ENCODE peak calls at places on chromosomes 2 and 18, in seven cellular contexts. M is heart right ventricle, J is PC-9, V is gastrocnemius medialis, K is bronchial epithelial cell, G is WERI-Rb-1, H is body of pancreas. R is an unnamed sample.

GRCh38 chr2:223692227-223692947 is 90.2 kb upstream of the SCG2 start:
- DNase-seq in M (peak; percentile 10), J (no peak), V (no peak), K (peak; percentile 51), G (peak; percentile 67), H (peak; percentile 41), R (no peak)

GRCh38 chr2:100857915-100858314 is 38.0 kb downstream of the NPAS2 start:
- DNase-seq in M (no peak), J (peak; percentile 76), V (no peak), K (peak; percentile 62), G (no peak), H (no peak), R (no peak)

GRCh38 chr2:39913648-39914456 is 134.8 kb upstream of the THUMPD2 start:
- DNase-seq in M (peak; percentile 26), J (peak; percentile 68), V (no peak), K (peak; percentile 73), G (peak; percentile 17), H (no peak), R (no peak)

GRCh38 chr2:64354857-64355680 is 98.9 kb upstream of the LGALSL start:
- DNase-seq in M (no peak), J (peak; percentile 93), V (no peak), K (peak; percentile 93), G (no peak), H (no peak), R (no peak)

GRCh38 chr2:124776332-124776731 is 751.2 kb downstream of the CNTNAP5 start:
- DNase-seq in M (no peak), J (no peak), V (no peak), K (no peak), G (no peak), H (no peak), R (no peak)

GRCh38 chr2:196987298-196987653 is 60.8 kb upstream of the PGAP1 start:
- DNase-seq in M (no peak), J (no peak), V (no peak), K (no peak), G (no peak), H (no peak), R (no peak)

GRCh38 chr18:26702023-26702422 is 153.7 kb upstream of the KCTD1 start:
- DNase-seq in M (no peak), J (no peak), V (no peak), K (no peak), G (no peak), H (no peak), R (no peak)

GRCh38 chr2:230472619-230473018 is 56.6 kb downstream of the SP100 start:
- DNase-seq in M (no peak), J (peak; percentile 39), V (no peak), K (peak; percentile 87), G (no peak), H (no peak), R (no peak)

GRCh38 chr18:43876286-43877082 is 599.2 kb upstream of the SYT4 start:
- DNase-seq in M (no peak), J (no peak), V (no peak), K (no peak), G (no peak), H (no peak), R (no peak)

GRCh38 chr18:77067315-77068061 is 65.1 kb downstream of the MBP start:
- DNase-seq in M (peak; percentile 45), J (peak; percentile 88), V (peak; percentile 74), K (peak; percentile 86), G (no peak), H (peak; percentile 35), R (peak; percentile 62)

GRCh38 chr2:207275779-207276178 is 110.0 kb upstream of the KLF7 start:
- DNase-seq in M (no peak), J (no peak), V (no peak), K (no peak), G (no peak), H (no peak), R (no peak)

GRCh38 chr2:109128048-109128465 is 948 bp upstream of the SH3RF3 start:
- DNase-seq in M (peak; percentile 84), J (peak; percentile 49), V (peak; percentile 71), K (peak; percentile 46), G (peak; percentile 84), H (peak; percentile 67), R (peak; percentile 61)

GRCh38 chr2:109125595-109126500 is 3.2 kb upstream of the SH3RF3 start:
- DNase-seq in M (no peak), J (peak; percentile 95), V (no peak), K (peak; percentile 92), G (no peak), H (no peak), R (no peak)

GRCh38 chr2:109126501-109126860 is 2.5 kb upstream of the SH3RF3 start:
- DNase-seq in M (no peak), J (no peak), V (no peak), K (peak; percentile 61), G (peak; percentile 16), H (no peak), R (no peak)

GRCh38 chr2:109128466-109129355 is at the start of gene SH3RF3:
- DNase-seq in M (peak; percentile 46), J (no peak), V (peak; percentile 23), K (peak; percentile 13), G (peak; percentile 50), H (peak; percentile 34), R (peak; percentile 66)

DNA sequence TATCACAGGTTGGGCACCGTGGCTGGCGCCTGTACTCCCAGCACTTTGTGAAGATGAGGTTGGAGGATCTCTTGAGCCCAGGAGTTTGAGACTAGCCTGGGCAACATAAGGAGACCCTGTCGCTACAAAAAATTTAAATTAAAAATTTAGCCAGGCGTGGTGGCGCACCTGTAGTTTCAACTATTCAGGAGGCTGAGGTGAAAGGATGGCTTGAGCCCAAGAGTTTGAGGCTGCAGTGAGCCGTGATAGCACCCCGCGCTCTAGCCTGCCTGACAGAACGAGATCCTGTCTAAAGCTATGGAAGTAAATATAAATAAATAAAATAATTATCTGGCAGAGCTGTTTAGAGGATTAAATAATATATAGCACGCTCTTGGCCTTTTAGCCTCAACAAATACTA is 1.4 kb upstream of the SH3RF3 start:
- DNase-seq in M (no peak), J (no peak), V (no peak), K (no peak), G (no peak), H (no peak), R (no peak)
- H3K4me3 ChIP-seq in M (no peak overlapping the region), J (peak overlapping the region; percentile 70), V (no peak overlapping the region), K (no peak overlapping the region), G (no peak overlapping the region), H (no peak overlapping the region), R (no peak overlapping the region)

GRCh38 chr2:59080465-59081181 is 839.5 kb upstream of the FANCL start:
- DNase-seq in M (no peak), J (no peak), V (no peak), K (no peak), G (no peak), H (no peak), R (no peak)

DNA sequence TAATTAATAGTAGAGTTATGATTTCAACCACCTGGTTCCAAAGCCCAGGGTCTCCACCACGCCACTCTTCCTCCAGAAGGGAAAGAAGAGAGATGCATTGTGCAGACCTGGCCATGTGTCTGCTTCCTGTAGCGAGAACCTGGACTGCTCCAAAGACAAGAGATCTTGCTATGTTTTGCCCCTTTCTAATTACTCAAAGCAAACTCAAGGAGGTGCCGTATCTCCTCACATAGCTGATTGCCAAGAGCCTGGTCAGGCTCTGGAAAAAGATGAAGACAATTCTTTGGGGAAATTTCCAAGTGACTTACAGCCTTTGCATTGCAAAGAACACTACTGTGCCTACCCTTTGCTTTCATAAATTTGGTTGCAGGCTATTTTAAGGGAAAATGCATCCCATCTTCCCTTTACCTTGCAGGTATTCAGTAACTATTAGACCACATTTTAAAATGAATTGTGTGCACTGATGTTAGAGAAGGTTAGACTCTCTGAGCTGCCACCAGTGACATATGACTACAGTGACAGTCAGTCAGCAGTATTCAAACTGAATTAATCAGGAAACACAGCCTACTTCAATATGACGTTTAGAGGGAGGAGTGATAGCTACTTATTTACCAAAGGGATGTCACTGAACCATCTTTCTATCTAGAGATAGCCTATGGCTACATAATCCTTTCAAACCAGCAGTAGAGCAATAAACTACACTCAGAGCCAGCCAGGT is 842.1 kb upstream of the FANCL start:
- DNase-seq in M (no peak), J (no peak), V (no peak), K (no peak), G (no peak), H (no peak), R (no peak)
- TF ChIP-seq CTCF in M (no peak), J (no peak), V (no peak), K (no peak), G (no peak), H (no peak), R (no peak)

DNA sequence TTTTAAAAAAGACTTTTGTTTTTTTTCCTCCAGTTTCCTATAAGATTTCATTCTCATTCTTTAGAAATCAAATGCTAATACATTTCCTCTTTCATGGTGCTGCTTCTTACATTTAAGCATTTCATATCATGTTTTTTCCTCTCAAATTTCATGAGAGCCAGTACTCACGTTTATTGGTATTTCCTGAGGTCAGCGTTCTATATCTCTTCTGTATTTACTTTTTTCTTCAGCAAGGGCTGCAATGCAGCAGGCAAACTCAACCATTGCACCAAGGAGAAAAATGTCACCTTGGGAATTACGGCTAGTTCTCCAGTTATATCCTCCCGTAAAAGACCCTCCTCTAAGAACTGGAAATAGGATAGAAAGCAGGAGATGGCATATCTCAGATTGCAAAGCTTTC is 32.4 kb downstream of the UPP2 start:
- DNase-seq in M (no peak), J (no peak), V (no peak), K (no peak), G (no peak), H (no peak), R (no peak)
- H3K36me3 ChIP-seq in M (no peaks in the 10 kb centered on the region), J (no peaks in the 10 kb centered on the region), V (no peaks in the 10 kb centered on the region), K (no peaks in the 10 kb centered on the region), G (no peaks in the 10 kb centered on the region), H (no peaks in the 10 kb centered on the region), R (no peaks in the 10 kb centered on the region)

GRCh38 chr2:47771211-47771610 is 11.7 kb upstream of the MSH6 start:
- DNase-seq in M (no peak), J (peak; percentile 96), V (no peak), K (peak; percentile 98), G (no peak), H (no peak), R (no peak)

GRCh38 chr2:47772343-47772742 is 10.6 kb upstream of the MSH6 start:
- DNase-seq in M (no peak), J (no peak), V (no peak), K (no peak), G (no peak), H (no peak), R (no peak)

GRCh38 chr2:47767880-47768609 is 14.9 kb upstream of the MSH6 start:
- DNase-seq in M (peak; percentile 57), J (no peak), V (peak; percentile 23), K (peak; percentile 16), G (peak; percentile 81), H (peak; percentile 75), R (peak; percentile 79)

GRCh38 chr2:47769318-47769717 is 13.6 kb upstream of the MSH6 start:
- DNase-seq in M (no peak), J (no peak), V (no peak), K (no peak), G (no peak), H (no peak), R (no peak)

DNA sequence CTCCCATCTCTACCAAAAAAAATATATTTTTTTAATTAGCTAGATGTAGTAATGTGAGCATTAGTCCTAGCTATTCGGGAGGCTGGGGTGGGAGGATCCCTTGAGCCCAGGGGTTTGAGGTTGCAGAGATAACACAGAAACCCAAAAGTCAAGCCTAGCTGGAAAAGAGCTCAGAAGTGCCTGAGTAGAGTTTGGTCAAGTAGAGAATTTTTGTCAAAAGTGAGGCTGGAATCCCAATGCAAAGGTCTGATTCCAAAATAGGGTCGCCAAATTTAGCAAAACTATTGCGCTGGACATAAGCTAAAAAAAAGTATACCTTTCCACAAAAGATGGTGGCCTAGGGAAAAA is 15.5 kb upstream of the MSH6 start:
- DNase-seq in M (no peak), J (no peak), V (no peak), K (no peak), G (no peak), H (no peak), R (no peak)
- H3K4me3 ChIP-seq in M (no peak overlapping the region), J (peak overlapping the region; percentile 37), V (peak overlapping the region; percentile 16), K (no peak overlapping the region), G (no peak overlapping the region), H (no peak overlapping the region), R (no peak overlapping the region)

R was measured in mucosa of descending colon.